ENCODE peak calls at places on chromosomes 12 and 14, in six cellular contexts. G is activated CD8-positive, alpha-beta memory T cell treated with anti-CD3 and anti-CD28 coated beads for 4 hours; Z is GM12892; H is fibroblast of lung; W is hypothalamus; S is T-helper 2 cell. T is an unnamed sample.

GRCh38 chr14:88559852-88560251 is 3.0 kb upstream of the ZC3H14 start:
- DNase-seq in G (no peak), Z (no peak), H (peak; percentile 74), W (no peak), S (no peak), T (no peak)

GRCh38 chr14:63478437-63478852 is 64.7 kb downstream of the PPP2R5E start:
- DNase-seq in G (no peak), Z (no peak), H (no peak), W (no peak), S (no peak), T (no peak)

GRCh38 chr14:31690056-31690455 is 128.9 kb downstream of the NUBPL start:
- DNase-seq in G (no peak), Z (no peak), H (no peak), W (no peak), S (no peak), T (no peak)

GRCh38 chr12:120710805-120711296 is 593 bp downstream of the UNC119B start:
- DNase-seq in G (no peak), Z (peak; percentile 38), H (no peak), W (no peak), S (no peak), T (no peak)

GRCh38 chr14:67396381-67396965 is 15.5 kb downstream of the PLEK2 start:
- DNase-seq in G (no peak), Z (no peak), H (no peak), W (no peak), S (no peak), T (no peak)

GRCh38 chr12:53195516-53196420 is 11.3 kb downstream of the ITGB7 start:
- DNase-seq in G (no peak), Z (no peak), H (no peak), W (no peak), S (no peak), T (no peak)

GRCh38 chr14:38171197-38171596 is 36.5 kb upstream of the SSTR1 start:
- DNase-seq in G (no peak), Z (no peak), H (no peak), W (no peak), S (no peak), T (no peak)

GRCh38 chr14:99352688-99353280 is 80.8 kb upstream of the BCL11B start:
- DNase-seq in G (no peak), Z (no peak), H (no peak), W (no peak), S (no peak), T (no peak)

GRCh38 chr12:49138587-49138986 is 7.4 kb upstream of the TUBA1B start:
- DNase-seq in G (no peak), Z (no peak), H (no peak), W (no peak), S (no peak), T (no peak)

GRCh38 chr12:44457465-44457864 is 418.6 kb downstream of the NELL2 start:
- DNase-seq in G (no peak), Z (no peak), H (no peak), W (no peak), S (no peak), T (no peak)

GRCh38 chr12:48779869-48780268 is 9.0 kb downstream of the ADCY6 start:
- DNase-seq in G (no peak), Z (no peak), H (peak; percentile 61), W (no peak), S (no peak), T (no peak)

GRCh38 chr14:63752449-63753169 is 24.7 kb upstream of the SGPP1 start:
- DNase-seq in G (no peak), Z (no peak), H (peak; percentile 55), W (no peak), S (no peak), T (no peak)

GRCh38 chr12:109153711-109154434 is 37.5 kb downstream of the ACACB start:
- DNase-seq in G (no peak), Z (no peak), H (no peak), W (no peak), S (no peak), T (no peak)

GRCh38 chr12:132397152-132397933 is 68.0 kb upstream of the GALNT9 start:
- DNase-seq in G (no peak), Z (no peak), H (no peak), W (no peak), S (no peak), T (no peak)

GRCh38 chr12:46153267-46153872 is 115.5 kb downstream of the SLC38A1 start:
- DNase-seq in G (no peak), Z (no peak), H (peak; percentile 63), W (no peak), S (no peak), T (no peak)

GRCh38 chr12:57372233-57372632 is 58.6 kb downstream of the R3HDM2 start:
- DNase-seq in G (no peak), Z (no peak), H (peak; percentile 33), W (no peak), S (no peak), T (no peak)

GRCh38 chr14:21825147-21825743 is 151.6 kb upstream of the OR4E1 start:
- DNase-seq in G (no peak), Z (no peak), H (no peak), W (no peak), S (peak; percentile 30), T (no peak)

GRCh38 chr12:1375323-1375722 is 219.1 kb downstream of the FBXL14 start:
- DNase-seq in G (no peak), Z (no peak), H (no peak), W (no peak), S (no peak), T (no peak)

GRCh38 chr14:92986254-92987147 is 63.6 kb downstream of the CHGA start:
- DNase-seq in G (no peak), Z (no peak), H (peak; percentile 24), W (no peak), S (no peak), T (no peak)

GRCh38 chr14:54570651-54571415 is 3.9 kb downstream of the SAMD4A start:
- DNase-seq in G (no peak), Z (no peak), H (peak; percentile 92), W (no peak), S (no peak), T (no peak)

GRCh38 chr14:83909507-83909906 is 1620.4 kb upstream of the FLRT2 start:
- DNase-seq in G (no peak), Z (no peak), H (no peak), W (no peak), S (no peak), T (no peak)

GRCh38 chr12:105369014-105369413 is 38.5 kb downstream of the C12orf75 start:
- DNase-seq in G (no peak), Z (no peak), H (peak; percentile 56), W (no peak), S (no peak), T (no peak)

T was measured in omental fat pad.